ENCODE peak calls at places on chromosome 10, in six cellular contexts. One of them, this sample, is unnamed.

GRCh38 chr10:71408436-71409225 is 11.9 kb downstream of the CDH23 start:
- DNase-seq in heart right ventricle: no peak
- DNase-seq in epithelial cell of esophagus: no peak
- DNase-seq in cardiac fibroblast: no peak
- DNase-seq in PC-9: no peak
- DNase-seq in AG04449: no peak
- DNase-seq in this sample: no peak

GRCh38 chr10:97333601-97334369 is 744 bp downstream of the FRAT2 start:
- DNase-seq in heart right ventricle: peak
- DNase-seq in PC-9: peak
- DNase-seq in epithelial cell of esophagus: peak
- DNase-seq in cardiac fibroblast: peak
- DNase-seq in AG04449: no peak
- DNase-seq in this sample: peak

GRCh38 chr10:8487346-8487745 is 432.9 kb downstream of the GATA3 start:
- DNase-seq in PC-9: no peak
- DNase-seq in cardiac fibroblast: no peak
- DNase-seq in AG04449: no peak
- DNase-seq in epithelial cell of esophagus: no peak
- DNase-seq in heart right ventricle: no peak
- DNase-seq in this sample: no peak

GRCh38 chr10:84138478-84139125 is 707 bp upstream of the GHITM start:
- DNase-seq in epithelial cell of esophagus: peak
- DNase-seq in PC-9: peak
- DNase-seq in heart right ventricle: peak
- DNase-seq in AG04449: no peak
- DNase-seq in cardiac fibroblast: no peak
- DNase-seq in this sample: peak

GRCh38 chr10:69344591-69345244 is 66.4 kb downstream of the HK1 start:
- DNase-seq in heart right ventricle: no peak
- DNase-seq in AG04449: no peak
- DNase-seq in cardiac fibroblast: no peak
- DNase-seq in PC-9: no peak
- DNase-seq in epithelial cell of esophagus: no peak
- DNase-seq in this sample: no peak

GRCh38 chr10:92291921-92292860 is 1.2 kb downstream of the MARCHF5 start:
- DNase-seq in heart right ventricle: peak
- DNase-seq in AG04449: peak
- DNase-seq in epithelial cell of esophagus: peak
- DNase-seq in cardiac fibroblast: peak
- DNase-seq in PC-9: peak
- DNase-seq in this sample: peak

GRCh38 chr10:77165445-77166316 is 471.9 kb downstream of the KCNMA1 start:
- DNase-seq in PC-9: peak
- DNase-seq in AG04449: no peak
- DNase-seq in heart right ventricle: no peak
- DNase-seq in cardiac fibroblast: peak
- DNase-seq in epithelial cell of esophagus: peak
- DNase-seq in this sample: peak

GRCh38 chr10:30463944-30464451 is 30.0 kb downstream of the MAP3K8 start:
- DNase-seq in epithelial cell of esophagus: peak
- DNase-seq in PC-9: peak
- DNase-seq in heart right ventricle: no peak
- DNase-seq in AG04449: no peak
- DNase-seq in cardiac fibroblast: peak
- DNase-seq in this sample: peak

GRCh38 chr10:129622736-129623135 is 155.7 kb downstream of the MGMT start:
- DNase-seq in PC-9: no peak
- DNase-seq in epithelial cell of esophagus: no peak
- DNase-seq in heart right ventricle: no peak
- DNase-seq in cardiac fibroblast: no peak
- DNase-seq in AG04449: no peak
- DNase-seq in this sample: peak

GRCh38 chr10:13074562-13075451 is 25.2 kb upstream of the OPTN start:
- DNase-seq in epithelial cell of esophagus: peak
- DNase-seq in PC-9: peak
- DNase-seq in heart right ventricle: peak
- DNase-seq in AG04449: no peak
- DNase-seq in cardiac fibroblast: peak
- DNase-seq in this sample: peak

GRCh38 chr10:70063418-70064098 is 10.9 kb downstream of the MACROH2A2 start:
- DNase-seq in heart right ventricle: no peak
- DNase-seq in cardiac fibroblast: no peak
- DNase-seq in epithelial cell of esophagus: peak
- DNase-seq in PC-9: no peak
- DNase-seq in AG04449: no peak
- DNase-seq in this sample: no peak

GRCh38 chr10:31419394-31420063 is 100.5 kb downstream of the ZEB1 start:
- DNase-seq in epithelial cell of esophagus: peak
- DNase-seq in AG04449: peak
- DNase-seq in cardiac fibroblast: peak
- DNase-seq in heart right ventricle: no peak
- DNase-seq in PC-9: no peak
- DNase-seq in this sample: peak

GRCh38 chr10:128287099-128287498 is 160.9 kb upstream of the MKI67 start:
- DNase-seq in heart right ventricle: no peak
- DNase-seq in AG04449: no peak
- DNase-seq in cardiac fibroblast: no peak
- DNase-seq in PC-9: no peak
- DNase-seq in epithelial cell of esophagus: no peak
- DNase-seq in this sample: no peak

GRCh38 chr10:96708456-96708855 is 11.9 kb downstream of the PIK3AP1 start:
- DNase-seq in PC-9: no peak
- DNase-seq in heart right ventricle: no peak
- DNase-seq in cardiac fibroblast: no peak
- DNase-seq in AG04449: no peak
- DNase-seq in epithelial cell of esophagus: no peak
- DNase-seq in this sample: no peak

GRCh38 chr10:72846225-72846624 is 47.3 kb upstream of the OIT3 start:
- DNase-seq in heart right ventricle: no peak
- DNase-seq in AG04449: peak
- DNase-seq in cardiac fibroblast: peak
- DNase-seq in epithelial cell of esophagus: peak
- DNase-seq in PC-9: peak
- DNase-seq in this sample: peak

GRCh38 chr10:73785721-73786511 is 510 bp downstream of the ZSWIM8 start:
- DNase-seq in AG04449: no peak
- DNase-seq in cardiac fibroblast: peak
- DNase-seq in epithelial cell of esophagus: peak
- DNase-seq in PC-9: peak
- DNase-seq in heart right ventricle: no peak
- DNase-seq in this sample: peak

GRCh38 chr10:109149666-109150350 is 773.5 kb downstream of the XPNPEP1 start:
- DNase-seq in cardiac fibroblast: no peak
- DNase-seq in AG04449: no peak
- DNase-seq in PC-9: no peak
- DNase-seq in heart right ventricle: no peak
- DNase-seq in epithelial cell of esophagus: no peak
- DNase-seq in this sample: no peak

GRCh38 chr10:126001579-126001978 is 105.2 kb downstream of the FANK1 start:
- DNase-seq in PC-9: no peak
- DNase-seq in epithelial cell of esophagus: no peak
- DNase-seq in cardiac fibroblast: peak
- DNase-seq in AG04449: no peak
- DNase-seq in heart right ventricle: no peak
- DNase-seq in this sample: peak

GRCh38 chr10:96784253-96784652 is 47.8 kb upstream of the LCOR start:
- DNase-seq in PC-9: no peak
- DNase-seq in cardiac fibroblast: no peak
- DNase-seq in epithelial cell of esophagus: no peak
- DNase-seq in heart right ventricle: no peak
- DNase-seq in AG04449: no peak
- DNase-seq in this sample: no peak

GRCh38 chr10:116278832-116279231 is 5.8 kb upstream of the GFRA1 start:
- DNase-seq in heart right ventricle: no peak
- DNase-seq in epithelial cell of esophagus: no peak
- DNase-seq in AG04449: no peak
- DNase-seq in cardiac fibroblast: no peak
- DNase-seq in PC-9: no peak
- DNase-seq in this sample: no peak

GRCh38 chr10:116272497-116273221 is at the start of gene GFRA1:
- DNase-seq in epithelial cell of esophagus: peak
- DNase-seq in AG04449: no peak
- DNase-seq in PC-9: no peak
- DNase-seq in heart right ventricle: peak
- DNase-seq in cardiac fibroblast: no peak
- DNase-seq in this sample: no peak

GRCh38 chr10:116271593-116272496 is 1.2 kb downstream of the GFRA1 start:
- DNase-seq in AG04449: no peak
- DNase-seq in cardiac fibroblast: no peak
- DNase-seq in PC-9: no peak
- DNase-seq in epithelial cell of esophagus: no peak
- DNase-seq in heart right ventricle: peak
- DNase-seq in this sample: no peak

GRCh38 chr10:116270691-116271592 is 2.1 kb downstream of the GFRA1 start:
- DNase-seq in epithelial cell of esophagus: no peak
- DNase-seq in PC-9: no peak
- DNase-seq in heart right ventricle: peak
- DNase-seq in cardiac fibroblast: no peak
- DNase-seq in AG04449: no peak
- DNase-seq in this sample: no peak

DNA sequence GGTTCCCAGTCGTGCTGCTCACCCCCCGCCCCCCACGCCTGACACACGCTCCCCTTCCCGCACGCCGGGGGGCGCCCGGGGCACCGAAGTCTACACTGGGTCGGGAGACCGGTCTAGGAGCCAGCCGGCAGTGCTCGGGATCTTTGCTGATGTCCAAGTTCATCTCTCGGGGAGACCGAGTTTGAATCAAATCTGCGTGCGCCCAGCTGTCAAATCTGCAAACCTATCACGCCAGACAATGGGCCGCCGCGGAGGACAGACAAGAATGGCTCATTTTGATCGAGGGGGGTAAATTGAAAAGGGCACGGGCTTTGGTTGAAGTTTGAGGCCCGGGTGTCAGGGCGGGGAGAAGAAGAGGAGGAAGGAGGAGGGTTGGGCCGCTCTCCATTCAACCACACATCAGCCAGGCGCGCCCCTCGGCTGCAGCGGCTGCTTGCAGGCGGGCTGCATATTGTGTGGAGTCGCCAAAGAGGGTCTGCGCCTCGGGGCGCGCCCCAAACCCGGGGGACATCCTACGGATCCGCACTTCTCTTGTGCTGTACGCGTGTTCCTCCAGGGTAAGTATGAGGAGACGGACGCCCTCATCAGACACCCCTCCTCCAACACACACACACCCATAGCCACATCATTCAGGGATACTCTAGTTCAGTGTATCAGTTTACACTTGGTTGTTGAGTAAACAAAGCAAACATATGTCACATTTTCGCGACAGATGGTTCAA is 1.3 kb upstream of the GFRA1 start:
- DNase-seq in PC-9: no peak
- DNase-seq in cardiac fibroblast: no peak
- DNase-seq in epithelial cell of esophagus: no peak
- DNase-seq in heart right ventricle: peak
- DNase-seq in AG04449: no peak
- DNase-seq in this sample: no peak
- H3K4me3 ChIP-seq in PC-9: no peak
- H3K4me3 ChIP-seq in cardiac fibroblast: no peak
- H3K4me3 ChIP-seq in epithelial cell of esophagus: no peak
- H3K4me3 ChIP-seq in heart right ventricle: peak
- H3K4me3 ChIP-seq in AG04449: peak
- H3K4me3 ChIP-seq in this sample: peak

GRCh38 chr10:124126139-124126538 is 32.7 kb upstream of the CHST15 start:
- DNase-seq in cardiac fibroblast: no peak
- DNase-seq in AG04449: no peak
- DNase-seq in PC-9: no peak
- DNase-seq in heart right ventricle: no peak
- DNase-seq in epithelial cell of esophagus: no peak
- DNase-seq in this sample: no peak

GRCh38 chr10:124124769-124125161 is 31.4 kb upstream of the CHST15 start:
- DNase-seq in AG04449: no peak
- DNase-seq in PC-9: no peak
- DNase-seq in heart right ventricle: no peak
- DNase-seq in cardiac fibroblast: no peak
- DNase-seq in epithelial cell of esophagus: no peak
- DNase-seq in this sample: no peak

GRCh38 chr10:124124123-124124768 is 30.8 kb upstream of the CHST15 start:
- DNase-seq in cardiac fibroblast: no peak
- DNase-seq in PC-9: no peak
- DNase-seq in heart right ventricle: no peak
- DNase-seq in epithelial cell of esophagus: no peak
- DNase-seq in AG04449: no peak
- DNase-seq in this sample: no peak

GRCh38 chr10:124126711-124127385 is 33.5 kb upstream of the CHST15 start:
- DNase-seq in heart right ventricle: no peak
- DNase-seq in epithelial cell of esophagus: no peak
- DNase-seq in AG04449: no peak
- DNase-seq in PC-9: no peak
- DNase-seq in cardiac fibroblast: no peak
- DNase-seq in this sample: no peak

DNA sequence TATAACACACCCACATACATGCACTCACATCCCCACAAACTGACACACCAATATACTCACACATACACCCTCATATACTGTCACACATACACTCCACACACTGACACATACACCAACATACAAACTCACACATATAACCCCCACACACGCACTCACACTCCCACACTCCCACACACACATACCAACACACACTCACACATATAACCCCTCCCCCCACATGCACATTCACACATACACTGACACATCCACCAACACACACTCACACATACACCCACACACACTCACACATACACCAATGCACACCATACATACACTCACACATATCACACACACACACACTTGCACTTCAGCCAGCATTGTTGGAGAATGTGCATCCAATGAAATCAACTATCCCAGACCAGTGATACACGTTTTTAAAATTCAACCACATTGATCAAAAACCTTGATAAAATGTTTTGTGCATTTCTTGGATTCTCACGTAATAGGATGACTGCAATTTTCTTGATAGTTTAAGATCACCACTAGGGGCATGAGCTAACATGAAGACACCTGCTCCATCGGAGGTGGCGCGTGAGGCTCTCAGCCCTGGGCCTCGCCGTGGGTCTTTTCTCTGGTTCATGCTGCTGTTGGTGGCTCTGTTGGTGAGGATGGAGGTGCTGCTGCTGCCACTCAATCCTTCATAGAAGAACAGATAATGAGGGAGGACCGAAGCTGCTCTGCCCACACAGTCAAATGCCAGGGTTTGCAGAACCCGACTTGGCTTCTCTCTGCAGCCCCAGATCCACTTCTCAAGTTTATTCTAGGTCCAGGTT is 32.1 kb upstream of the CHST15 start:
- DNase-seq in heart right ventricle: no peak
- DNase-seq in cardiac fibroblast: peak
- DNase-seq in AG04449: peak
- DNase-seq in PC-9: peak
- DNase-seq in epithelial cell of esophagus: peak
- DNase-seq in this sample: peak
- TF ChIP-seq CTCF in heart right ventricle: no peak
- TF ChIP-seq CTCF in cardiac fibroblast: no peak
- TF ChIP-seq CTCF in AG04449: peak
- TF ChIP-seq CTCF in PC-9: peak
- TF ChIP-seq CTCF in epithelial cell of esophagus: peak
- TF ChIP-seq CTCF in this sample: peak

GRCh38 chr10:56359837-56360236 is 1.2 kb downstream of the ZWINT start:
- DNase-seq in PC-9: no peak
- DNase-seq in cardiac fibroblast: no peak
- DNase-seq in AG04449: no peak
- DNase-seq in epithelial cell of esophagus: no peak
- DNase-seq in heart right ventricle: no peak
- DNase-seq in this sample: no peak
- H3K4me3 ChIP-seq in PC-9: peak
- H3K4me3 ChIP-seq in cardiac fibroblast: peak
- H3K4me3 ChIP-seq in AG04449: peak
- H3K4me3 ChIP-seq in epithelial cell of esophagus: peak
- H3K4me3 ChIP-seq in heart right ventricle: no peak
- H3K4me3 ChIP-seq in this sample: no peak

GRCh38 chr10:28797904-28798371 is 120.6 kb downstream of the BAMBI start:
- DNase-seq in epithelial cell of esophagus: no peak
- DNase-seq in PC-9: no peak
- DNase-seq in heart right ventricle: no peak
- DNase-seq in cardiac fibroblast: peak
- DNase-seq in AG04449: no peak
- DNase-seq in this sample: peak
- TF ChIP-seq CTCF in epithelial cell of esophagus: no peak
- TF ChIP-seq CTCF in PC-9: no peak
- TF ChIP-seq CTCF in heart right ventricle: no peak
- TF ChIP-seq CTCF in cardiac fibroblast: no peak
- TF ChIP-seq CTCF in AG04449: no peak
- TF ChIP-seq CTCF in this sample: peak